ENCODE peak calls at places on chromosomes 12 and 14, in seven cellular contexts. L is B cell; M is type B pancreatic cell; Y is thoracic aorta; B is hepatic stellate cell; F is stromal cell of bone marrow; S is activated naive CD4-positive, alpha-beta T cell treated with anti-CD3 and anti-CD28 coated beads for 36 hours. C is an unnamed sample.

GRCh38 chr12:69239286-69239921 is at the start of gene CPSF6:
- DNase-seq in L (peak), M (peak), Y (peak), B (peak), F (peak), S (peak), C (peak)

GRCh38 chr12:7959278-7960063 is 23.5 kb upstream of the SLC2A3 start:
- DNase-seq in L (peak), M (no peak), Y (no peak), B (no peak), F (no peak), S (peak), C (no peak)

GRCh38 chr14:25050494-25051170 is 685 bp upstream of the STXBP6 start:
- DNase-seq in L (no peak), M (no peak), Y (no peak), B (peak), F (peak), S (no peak), C (no peak)

GRCh38 chr14:91728616-91729183 is 3.2 kb downstream of the CATSPERB start:
- DNase-seq in L (no peak), M (no peak), Y (no peak), B (no peak), F (peak), S (no peak), C (no peak)

GRCh38 chr12:119061208-119061796 is 80.0 kb downstream of the SRRM4 start:
- DNase-seq in L (peak), M (peak), Y (no peak), B (no peak), F (peak), S (peak), C (peak)

GRCh38 chr14:29320261-29320660 is 553.7 kb downstream of the FOXG1 start:
- DNase-seq in L (no peak), M (no peak), Y (no peak), B (no peak), F (no peak), S (no peak), C (no peak)

GRCh38 chr12:85036241-85036707 is at the start of the genes LRRIQ1 and TSPAN19:
- DNase-seq in L (peak), M (peak), Y (no peak), B (peak), F (peak), S (peak), C (peak)

GRCh38 chr14:91985521-91986255 is 38.2 kb upstream of the FBLN5 start:
- DNase-seq in L (no peak), M (no peak), Y (no peak), B (no peak), F (no peak), S (no peak), C (no peak)

GRCh38 chr12:101671157-101671791 is 26.2 kb upstream of the CHPT1 start:
- DNase-seq in L (peak), M (no peak), Y (no peak), B (no peak), F (no peak), S (peak), C (no peak)

GRCh38 chr14:73726025-73726961 is 12.1 kb upstream of the PNMA1 start:
- DNase-seq in L (no peak), M (no peak), Y (no peak), B (no peak), F (no peak), S (no peak), C (no peak)

GRCh38 chr12:26465419-26466097 is 270.2 kb downstream of the SSPN start:
- DNase-seq in L (no peak), M (no peak), Y (no peak), B (no peak), F (no peak), S (no peak), C (no peak)

GRCh38 chr12:108859923-108860291 is 2.5 kb upstream of the SSH1 start:
- DNase-seq in L (no peak), M (no peak), Y (no peak), B (no peak), F (no peak), S (no peak), C (no peak)

GRCh38 chr14:23884541-23884904 is 69.0 kb upstream of the DHRS4 start:
- DNase-seq in L (no peak), M (no peak), Y (no peak), B (no peak), F (no peak), S (no peak), C (no peak)

GRCh38 chr14:97709552-97709951 is 912.4 kb downstream of the VRK1 start:
- DNase-seq in L (no peak), M (no peak), Y (no peak), B (no peak), F (no peak), S (peak), C (no peak)

GRCh38 chr12:128079476-128079875 is 187.5 kb upstream of the TMEM132C start:
- DNase-seq in L (no peak), M (no peak), Y (no peak), B (no peak), F (no peak), S (no peak), C (no peak)

GRCh38 chr12:121797937-121798801 is 4.7 kb upstream of the RHOF start:
- DNase-seq in L (no peak), M (no peak), Y (no peak), B (no peak), F (no peak), S (no peak), C (no peak)

GRCh38 chr12:91226-91625 is 24.7 kb downstream of the IQSEC3 start:
- DNase-seq in L (no peak), M (no peak), Y (no peak), B (no peak), F (no peak), S (no peak), C (no peak)

GRCh38 chr12:42648061-42648460 is 58.5 kb upstream of the PRICKLE1 start:
- DNase-seq in L (no peak), M (no peak), Y (no peak), B (no peak), F (no peak), S (no peak), C (no peak)

GRCh38 chr12:82299617-82300016 is 58.6 kb downstream of the CCDC59 start:
- DNase-seq in L (no peak), M (no peak), Y (no peak), B (no peak), F (peak), S (no peak), C (no peak)